ENCODE peak calls at places on chromosomes 1 and 21, in six cellular contexts. N is activated T-cell treated with anti-CD3 and anti-CD28 coated beads, Interleukin-2, amount 50 U/mL, for 24 hours; M is lower lobe of right lung; B is OCI-M1; P is NCI-H1694 treated with DMSO at 0.1 percent for 48 hours; O is omental fat pad. V is an unnamed sample.

GRCh38 chr1:101238041-101238515 is 1.3 kb downstream of the S1PR1 start:
- DNase-seq in N (peak), M (peak), B (no peak), P (no peak), O (no peak), V (no peak)

GRCh38 chr1:186235696-186236095 is 139.4 kb downstream of the TPR start:
- DNase-seq in N (no peak), M (no peak), B (no peak), P (no peak), O (no peak), V (no peak)

GRCh38 chr1:153494976-153495535 is 34.6 kb upstream of the S100A7 start:
- DNase-seq in N (peak), M (peak), B (peak), P (peak), O (peak), V (peak)

GRCh38 chr1:111789077-111789476 is 33.4 kb downstream of the DDX20 start:
- DNase-seq in N (no peak), M (no peak), B (no peak), P (peak), O (no peak), V (no peak)

GRCh38 chr1:108208724-108209404 is 8.7 kb upstream of the SLC25A24 start:
- DNase-seq in N (no peak), M (no peak), B (no peak), P (no peak), O (no peak), V (no peak)

GRCh38 chr21:42835611-42836401 is 43.5 kb downstream of the WDR4 start:
- DNase-seq in N (no peak), M (no peak), B (no peak), P (no peak), O (no peak), V (no peak)

GRCh38 chr21:16239659-16240265 is 510.0 kb downstream of the USP25 start:
- DNase-seq in N (no peak), M (no peak), B (no peak), P (no peak), O (no peak), V (no peak)

GRCh38 chr1:8421721-8422120 is 103.8 kb downstream of the SLC45A1 start:
- DNase-seq in N (no peak), M (no peak), B (no peak), P (peak), O (no peak), V (no peak)

GRCh38 chr1:7808253-7808844 is 24.3 kb downstream of the PER3 start:
- DNase-seq in N (no peak), M (no peak), B (peak), P (peak), O (no peak), V (no peak)

GRCh38 chr1:200558866-200559459 is 61.6 kb downstream of the KIF14 start:
- DNase-seq in N (no peak), M (no peak), B (peak), P (peak), O (no peak), V (no peak)

GRCh38 chr21:28220670-28221069 is 772.0 kb downstream of the LTN1 start:
- DNase-seq in N (no peak), M (no peak), B (no peak), P (no peak), O (no peak), V (no peak)

GRCh38 chr1:41633764-41634163 is 149.3 kb upstream of the EDN2 start:
- DNase-seq in N (peak), M (no peak), B (no peak), P (no peak), O (no peak), V (no peak)

GRCh38 chr1:45543599-45544417 is 6.8 kb upstream of the AKR1A1 start:
- DNase-seq in N (peak), M (peak), B (peak), P (no peak), O (no peak), V (no peak)

GRCh38 chr21:37367758-37368535 is 1.4 kb downstream of the DYRK1A start:
- DNase-seq in N (peak), M (peak), B (peak), P (no peak), O (no peak), V (no peak)

GRCh38 chr1:204623365-204623893 is 62.1 kb downstream of the LRRN2 start:
- DNase-seq in N (no peak), M (no peak), B (peak), P (no peak), O (no peak), V (no peak)

GRCh38 chr21:46116846-46117585 is 19.1 kb downstream of the COL6A2 start:
- DNase-seq in N (peak), M (peak), B (no peak), P (no peak), O (peak), V (no peak)

GRCh38 chr1:66353207-66353606 is 180.7 kb upstream of the SGIP1 start:
- DNase-seq in N (no peak), M (no peak), B (no peak), P (no peak), O (no peak), V (no peak)

GRCh38 chr1:65949230-65949626 is 156.5 kb downstream of the PDE4B start:
- DNase-seq in N (no peak), M (no peak), B (no peak), P (no peak), O (no peak), V (no peak)

GRCh38 chr1:113941245-113941559 is 12.1 kb downstream of the HIPK1 start:
- DNase-seq in N (no peak), M (no peak), B (no peak), P (no peak), O (no peak), V (no peak)

GRCh38 chr1:173249349-173249748 is 42.2 kb upstream of the TNFSF4 start:
- DNase-seq in N (no peak), M (no peak), B (peak), P (no peak), O (no peak), V (no peak)

GRCh38 chr1:155002479-155003226 is at the start of gene ZBTB7B:
- DNase-seq in N (peak), M (peak), B (peak), P (no peak), O (no peak), V (no peak)

GRCh38 chr1:234775477-234776246 is 165.7 kb upstream of the IRF2BP2 start:
- DNase-seq in N (peak), M (peak), B (no peak), P (no peak), O (no peak), V (no peak)

GRCh38 chr1:225917536-225917935 is 6.5 kb downstream of the PYCR2 start:
- DNase-seq in N (no peak), M (no peak), B (no peak), P (no peak), O (no peak), V (no peak)

GRCh38 chr1:245888809-245889208 is 618.3 kb downstream of the SMYD3 start:
- DNase-seq in N (no peak), M (no peak), B (peak), P (peak), O (no peak), V (peak)

GRCh38 chr1:181139631-181140051 is 51.1 kb downstream of the IER5 start:
- DNase-seq in N (no peak), M (no peak), B (no peak), P (no peak), O (no peak), V (no peak)

GRCh38 chr21:25464275-25464674 is 143.0 kb downstream of the MRPL39 start:
- DNase-seq in N (no peak), M (no peak), B (no peak), P (no peak), O (no peak), V (no peak)

GRCh38 chr1:172381981-172382380 is 38.5 kb upstream of the C1orf105 start:
- DNase-seq in N (no peak), M (no peak), B (no peak), P (no peak), O (no peak), V (no peak)

GRCh38 chr1:12015001-12015491 is 4.3 kb upstream of the MIIP start:
- DNase-seq in N (no peak), M (no peak), B (peak), P (no peak), O (no peak), V (no peak)

GRCh38 chr1:109903371-109903930 is 7.2 kb upstream of the CSF1 start:
- DNase-seq in N (no peak), M (no peak), B (no peak), P (no peak), O (no peak), V (no peak)

GRCh38 chr1:57770236-57770635 is 346.4 kb upstream of the DAB1 start:
- DNase-seq in N (no peak), M (no peak), B (no peak), P (no peak), O (no peak), V (no peak)

GRCh38 chr1:228770779-228771223 is 35.5 kb downstream of the RHOU start:
- DNase-seq in N (no peak), M (no peak), B (no peak), P (peak), O (no peak), V (no peak)

GRCh38 chr1:224333939-224334701 is 4.1 kb upstream of the NVL start:
- DNase-seq in N (no peak), M (no peak), B (peak), P (no peak), O (no peak), V (no peak)

GRCh38 chr1:245978915-245979314 is 528.2 kb downstream of the SMYD3 start:
- DNase-seq in N (no peak), M (no peak), B (no peak), P (no peak), O (no peak), V (no peak)

GRCh38 chr1:66223681-66224080 is 310.3 kb upstream of the SGIP1 start:
- DNase-seq in N (no peak), M (no peak), B (no peak), P (no peak), O (no peak), V (no peak)

GRCh38 chr1:43349594-43350306 is 9.0 kb upstream of the CDC20 start:
- DNase-seq in N (no peak), M (no peak), B (no peak), P (no peak), O (no peak), V (no peak)

GRCh38 chr1:154696001-154696400 is 88.0 kb upstream of the ADAR start:
- DNase-seq in N (no peak), M (no peak), B (no peak), P (peak), O (no peak), V (no peak)

V was measured in iPS DF 6.9.